ENCODE peak calls at places on chromosomes 2 and 18, in six cellular contexts. One of them, this sample, is unnamed.

GRCh38 chr2:21363364-21363763 is 239.6 kb downstream of the TDRD15 start:
- DNase-seq in HepG2: no peak
- DNase-seq in A549: no peak
- DNase-seq in GM12878: no peak
- DNase-seq in K562: no peak
- DNase-seq in endothelial cell of umbilical vein: no peak
- DNase-seq in this sample: no peak

GRCh38 chr2:239164281-239164871 is 236.4 kb downstream of the HDAC4 start:
- DNase-seq in A549: no peak
- DNase-seq in K562: no peak
- DNase-seq in HepG2: no peak
- DNase-seq in endothelial cell of umbilical vein: no peak
- DNase-seq in GM12878: no peak
- DNase-seq in this sample: peak

GRCh38 chr2:24926602-24927252 is 6.7 kb upstream of the ADCY3 start:
- DNase-seq in endothelial cell of umbilical vein: no peak
- DNase-seq in HepG2: no peak
- DNase-seq in A549: no peak
- DNase-seq in GM12878: no peak
- DNase-seq in K562: no peak
- DNase-seq in this sample: peak

GRCh38 chr2:157722580-157723234 is 94.0 kb upstream of the ACVR1C start:
- DNase-seq in GM12878: no peak
- DNase-seq in endothelial cell of umbilical vein: peak
- DNase-seq in A549: no peak
- DNase-seq in HepG2: no peak
- DNase-seq in K562: no peak
- DNase-seq in this sample: no peak

GRCh38 chr2:152564754-152565551 is 152.3 kb downstream of the PRPF40A start:
- DNase-seq in A549: no peak
- DNase-seq in K562: no peak
- DNase-seq in GM12878: peak
- DNase-seq in HepG2: no peak
- DNase-seq in endothelial cell of umbilical vein: no peak
- DNase-seq in this sample: no peak

GRCh38 chr2:234378440-234378839 is 118.4 kb downstream of the ARL4C start:
- DNase-seq in HepG2: no peak
- DNase-seq in endothelial cell of umbilical vein: no peak
- DNase-seq in GM12878: no peak
- DNase-seq in A549: no peak
- DNase-seq in K562: no peak
- DNase-seq in this sample: no peak

GRCh38 chr18:24935008-24935407 is 417.0 kb downstream of the ZNF521 start:
- DNase-seq in HepG2: no peak
- DNase-seq in GM12878: no peak
- DNase-seq in endothelial cell of umbilical vein: no peak
- DNase-seq in A549: no peak
- DNase-seq in K562: no peak
- DNase-seq in this sample: no peak

GRCh38 chr18:7812431-7813063 is 245.4 kb downstream of the PTPRM start:
- DNase-seq in endothelial cell of umbilical vein: no peak
- DNase-seq in GM12878: no peak
- DNase-seq in A549: no peak
- DNase-seq in HepG2: peak
- DNase-seq in K562: no peak
- DNase-seq in this sample: no peak

GRCh38 chr2:53210538-53210937 is 557.1 kb upstream of the CHAC2 start:
- DNase-seq in HepG2: no peak
- DNase-seq in endothelial cell of umbilical vein: no peak
- DNase-seq in K562: no peak
- DNase-seq in GM12878: no peak
- DNase-seq in A549: no peak
- DNase-seq in this sample: no peak

GRCh38 chr2:64330691-64331429 is 123.1 kb upstream of the LGALSL start:
- DNase-seq in HepG2: peak
- DNase-seq in GM12878: no peak
- DNase-seq in endothelial cell of umbilical vein: peak
- DNase-seq in K562: peak
- DNase-seq in A549: no peak
- DNase-seq in this sample: peak

GRCh38 chr2:168685619-168686453 is 116.6 kb upstream of the NOSTRIN start:
- DNase-seq in K562: peak
- DNase-seq in A549: no peak
- DNase-seq in HepG2: no peak
- DNase-seq in endothelial cell of umbilical vein: peak
- DNase-seq in GM12878: no peak
- DNase-seq in this sample: no peak

GRCh38 chr2:160415991-160416390 is 77.6 kb downstream of the RBMS1 start:
- DNase-seq in K562: no peak
- DNase-seq in GM12878: no peak
- DNase-seq in HepG2: no peak
- DNase-seq in A549: no peak
- DNase-seq in endothelial cell of umbilical vein: peak
- DNase-seq in this sample: no peak

GRCh38 chr2:85131116-85131515 is 2.1 kb upstream of the TCF7L1 start:
- DNase-seq in K562: no peak
- DNase-seq in HepG2: peak
- DNase-seq in endothelial cell of umbilical vein: peak
- DNase-seq in GM12878: no peak
- DNase-seq in A549: no peak
- DNase-seq in this sample: peak

GRCh38 chr2:154447727-154448418 is 250.6 kb upstream of the KCNJ3 start:
- DNase-seq in GM12878: no peak
- DNase-seq in A549: no peak
- DNase-seq in endothelial cell of umbilical vein: no peak
- DNase-seq in K562: no peak
- DNase-seq in HepG2: peak
- DNase-seq in this sample: no peak

GRCh38 chr2:96536445-96537065 is at the start of gene ARID5A:
- DNase-seq in endothelial cell of umbilical vein: peak
- DNase-seq in HepG2: peak
- DNase-seq in GM12878: peak
- DNase-seq in A549: peak
- DNase-seq in K562: peak
- DNase-seq in this sample: peak

GRCh38 chr2:210445116-210445707 is 31.3 kb downstream of the LANCL1 start:
- DNase-seq in GM12878: no peak
- DNase-seq in A549: peak
- DNase-seq in K562: peak
- DNase-seq in HepG2: peak
- DNase-seq in endothelial cell of umbilical vein: peak
- DNase-seq in this sample: peak

GRCh38 chr2:61162721-61163120 is 733 bp downstream of the C2orf74 start:
- DNase-seq in A549: no peak
- DNase-seq in endothelial cell of umbilical vein: no peak
- DNase-seq in GM12878: no peak
- DNase-seq in HepG2: no peak
- DNase-seq in K562: no peak
- DNase-seq in this sample: no peak

GRCh38 chr2:121529439-121530209 is 1.1 kb upstream of the RNU4ATAC start:
- DNase-seq in GM12878: no peak
- DNase-seq in endothelial cell of umbilical vein: no peak
- DNase-seq in A549: peak
- DNase-seq in HepG2: peak
- DNase-seq in K562: peak
- DNase-seq in this sample: peak

GRCh38 chr2:165245081-165245480 is 5.9 kb downstream of the SCN2A start:
- DNase-seq in A549: no peak
- DNase-seq in K562: no peak
- DNase-seq in HepG2: no peak
- DNase-seq in GM12878: no peak
- DNase-seq in endothelial cell of umbilical vein: no peak
- DNase-seq in this sample: no peak

GRCh38 chr2:156098506-156098905 is 234.0 kb downstream of the NR4A2 start:
- DNase-seq in K562: no peak
- DNase-seq in HepG2: no peak
- DNase-seq in GM12878: no peak
- DNase-seq in endothelial cell of umbilical vein: no peak
- DNase-seq in A549: no peak
- DNase-seq in this sample: no peak

GRCh38 chr18:36942264-36942663 is 113.3 kb downstream of the KIAA1328 start:
- DNase-seq in endothelial cell of umbilical vein: peak
- DNase-seq in HepG2: peak
- DNase-seq in GM12878: no peak
- DNase-seq in K562: peak
- DNase-seq in A549: peak
- DNase-seq in this sample: peak

GRCh38 chr2:118970396-118971135 is 28.6 kb downstream of the MARCO start:
- DNase-seq in HepG2: no peak
- DNase-seq in endothelial cell of umbilical vein: no peak
- DNase-seq in GM12878: no peak
- DNase-seq in K562: no peak
- DNase-seq in A549: no peak
- DNase-seq in this sample: peak

GRCh38 chr18:3340682-3341097 is 78.8 kb downstream of the MYL12B start:
- DNase-seq in endothelial cell of umbilical vein: peak
- DNase-seq in GM12878: no peak
- DNase-seq in K562: peak
- DNase-seq in A549: no peak
- DNase-seq in HepG2: no peak
- DNase-seq in this sample: no peak

DNA sequence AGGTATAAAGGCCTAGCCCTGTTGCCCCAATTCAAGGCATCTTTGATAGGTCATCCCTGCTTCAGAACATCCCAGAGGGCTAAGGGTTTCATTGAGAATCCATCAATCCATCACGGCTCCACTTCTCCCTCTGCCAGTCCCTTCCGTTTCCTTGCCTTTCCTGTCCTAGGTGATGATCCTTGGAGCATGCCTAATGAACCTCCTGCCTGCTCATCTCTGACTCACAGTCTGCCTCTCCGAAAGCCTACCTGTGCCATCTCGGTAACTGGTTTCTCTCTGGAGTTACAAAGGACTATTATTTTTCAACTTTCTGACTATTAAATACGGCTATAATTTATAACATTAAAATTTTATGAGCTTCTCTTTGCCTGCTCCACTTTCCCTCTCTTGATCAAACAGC is 36.7 kb upstream of the OSBPL6 start:
- DNase-seq in GM12878: no peak
- DNase-seq in endothelial cell of umbilical vein: no peak
- DNase-seq in K562: no peak
- DNase-seq in HepG2: no peak
- DNase-seq in A549: no peak
- DNase-seq in this sample: no peak
- TF ChIP-seq MYC in GM12878: no peak
- TF ChIP-seq MYC in endothelial cell of umbilical vein: no peak
- TF ChIP-seq MYC in K562: no peak
- TF ChIP-seq MYC in HepG2: no peak
- TF ChIP-seq MYC in A549: no peak
- TF ChIP-seq MYC in this sample: no peak

GRCh38 chr2:133525090-133525489 is 43.2 kb downstream of the NCKAP5 start:
- DNase-seq in HepG2: no peak
- DNase-seq in endothelial cell of umbilical vein: no peak
- DNase-seq in GM12878: no peak
- DNase-seq in A549: no peak
- DNase-seq in K562: no peak
- DNase-seq in this sample: no peak

GRCh38 chr2:133523406-133523805 is 44.9 kb downstream of the NCKAP5 start:
- DNase-seq in A549: no peak
- DNase-seq in HepG2: no peak
- DNase-seq in K562: no peak
- DNase-seq in GM12878: no peak
- DNase-seq in endothelial cell of umbilical vein: no peak
- DNase-seq in this sample: no peak

GRCh38 chr2:133521146-133521745 is 47.0 kb downstream of the NCKAP5 start:
- DNase-seq in HepG2: no peak
- DNase-seq in endothelial cell of umbilical vein: no peak
- DNase-seq in GM12878: no peak
- DNase-seq in K562: no peak
- DNase-seq in A549: no peak
- DNase-seq in this sample: no peak

GRCh38 chr2:133518646-133519344 is 49.5 kb downstream of the NCKAP5 start:
- DNase-seq in HepG2: no peak
- DNase-seq in endothelial cell of umbilical vein: no peak
- DNase-seq in K562: no peak
- DNase-seq in GM12878: no peak
- DNase-seq in A549: no peak
- DNase-seq in this sample: no peak

GRCh38 chr2:133522204-133522603 is 46.1 kb downstream of the NCKAP5 start:
- DNase-seq in GM12878: no peak
- DNase-seq in endothelial cell of umbilical vein: no peak
- DNase-seq in A549: no peak
- DNase-seq in HepG2: no peak
- DNase-seq in K562: no peak
- DNase-seq in this sample: no peak
- TF ChIP-seq CTCF in GM12878: no peak
- TF ChIP-seq CTCF in endothelial cell of umbilical vein: no peak
- TF ChIP-seq CTCF in A549: no peak
- TF ChIP-seq CTCF in HepG2: no peak
- TF ChIP-seq CTCF in K562: no peak
- TF ChIP-seq CTCF in this sample: no peak

DNA sequence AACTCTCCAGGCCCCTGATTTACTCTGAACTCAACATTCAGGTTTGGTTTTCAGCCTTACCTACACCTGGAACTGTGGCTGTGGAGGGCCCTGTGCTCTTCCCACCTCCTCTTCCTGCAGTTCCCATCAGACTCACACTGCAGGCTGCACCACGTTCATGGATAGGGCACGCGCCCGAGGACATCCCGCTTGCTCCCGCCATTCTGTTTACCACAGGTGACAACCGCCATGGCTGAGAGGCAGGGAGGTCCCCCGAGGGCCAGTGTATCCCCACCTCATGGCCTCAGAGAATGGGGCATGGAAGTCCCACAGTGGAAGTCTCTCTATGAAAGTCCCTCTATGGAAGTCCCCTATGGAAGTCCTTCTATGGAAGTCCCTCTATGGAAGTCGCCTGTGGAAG is 358.5 kb upstream of the SALL3 start:
- DNase-seq in GM12878: no peak
- DNase-seq in endothelial cell of umbilical vein: no peak
- DNase-seq in A549: no peak
- DNase-seq in K562: no peak
- DNase-seq in HepG2: no peak
- DNase-seq in this sample: no peak
- TF ChIP-seq MYC in GM12878: no peak
- TF ChIP-seq MYC in endothelial cell of umbilical vein: no peak
- TF ChIP-seq MYC in A549: no peak
- TF ChIP-seq MYC in K562: no peak
- TF ChIP-seq MYC in HepG2: no peak
- TF ChIP-seq MYC in this sample: no peak

GRCh38 chr2:3535794-3536681 is 16.7 kb upstream of the ADI1 start:
- DNase-seq in A549: no peak
- DNase-seq in endothelial cell of umbilical vein: peak
- DNase-seq in HepG2: peak
- DNase-seq in K562: peak
- DNase-seq in GM12878: no peak
- DNase-seq in this sample: no peak
- TF ChIP-seq CTCF in A549: peak
- TF ChIP-seq CTCF in endothelial cell of umbilical vein: peak
- TF ChIP-seq CTCF in HepG2: peak
- TF ChIP-seq CTCF in K562: peak
- TF ChIP-seq CTCF in GM12878: no peak
- TF ChIP-seq CTCF in this sample: no peak

This sample was measured in NB4.